ENCODE peak calls at places on chromosomes 7 and 10, in six cellular contexts. O, M, U, X, Z and R are unnamed samples.

GRCh38 chr10:99548041-99548530 is 15.3 kb downstream of the NKX2-3 start:
- DNase-seq in O (peak; percentile 55), M (no peak), U (no peak), X (peak; percentile 75), Z (peak; percentile 50), R (no peak)

GRCh38 chr7:110718514-110719205 is 372.3 kb upstream of the LRRN3 start:
- DNase-seq in O (no peak), M (no peak), U (no peak), X (no peak), Z (no peak), R (no peak)

GRCh38 chr10:51244739-51245138 is 170.5 kb downstream of the PRKG1 start:
- DNase-seq in O (no peak), M (no peak), U (no peak), X (no peak), Z (peak; percentile 86), R (no peak)

GRCh38 chr7:84669177-84669732 is 474.7 kb upstream of the SEMA3A start:
- DNase-seq in O (no peak), M (no peak), U (no peak), X (no peak), Z (no peak), R (no peak)

GRCh38 chr10:28676968-28677888 is at the start of gene BAMBI:
- DNase-seq in O (peak; percentile 89), M (peak; percentile 91), U (peak; percentile 94), X (peak; percentile 49), Z (peak; percentile 96), R (peak; percentile 89)

GRCh38 chr10:51683031-51683830 is 16.2 kb downstream of the CSTF2T start:
- DNase-seq in O (no peak), M (peak; percentile 45), U (no peak), X (no peak), Z (peak; percentile 71), R (no peak)

GRCh38 chr10:32379314-32379949 is 32.5 kb upstream of the EPC1 start:
- DNase-seq in O (peak; percentile 50), M (no peak), U (no peak), X (no peak), Z (peak; percentile 83), R (no peak)

GRCh38 chr7:4851459-4852422 is 10.1 kb downstream of the PAPOLB start:
- DNase-seq in O (peak; percentile 5), M (no peak), U (no peak), X (no peak), Z (peak; percentile 40), R (no peak)

GRCh38 chr10:17023386-17024298 is 106.0 kb downstream of the CUBN start:
- DNase-seq in O (peak; percentile 97), M (peak; percentile 73), U (no peak), X (peak; percentile 52), Z (peak; percentile 100), R (peak; percentile 54)

GRCh38 chr10:1737222-1738061 is at the start of gene ADARB2:
- DNase-seq in O (peak; percentile 2), M (no peak), U (no peak), X (no peak), Z (peak; percentile 1), R (no peak)

GRCh38 chr10:37816290-37816689 is 41.1 kb downstream of the ZNF248 start:
- DNase-seq in O (no peak), M (no peak), U (no peak), X (no peak), Z (no peak), R (no peak)
- H3K9me3 ChIP-seq in O (peaks cover 32% of the 10 kb centered on the region), M (peaks cover 14% of the 10 kb centered on the region), U (peaks cover 74% of the 10 kb centered on the region), X (peaks cover 68% of the 10 kb centered on the region), Z (peaks cover 4% of the 10 kb centered on the region), R (peaks cover 9% of the 10 kb centered on the region)

GRCh38 chr7:57415326-57415725 is 34.7 kb upstream of the ZNF716 start:
- DNase-seq in O (no peak), M (no peak), U (no peak), X (no peak), Z (no peak), R (no peak)

GRCh38 chr7:57414415-57414814 is 35.6 kb upstream of the ZNF716 start:
- DNase-seq in O (no peak), M (no peak), U (no peak), X (no peak), Z (no peak), R (no peak)

GRCh38 chr7:57414852-57415251 is 35.1 kb upstream of the ZNF716 start:
- DNase-seq in O (no peak), M (no peak), U (no peak), X (no peak), Z (no peak), R (no peak)

GRCh38 chr7:57412618-57413017 is 37.4 kb upstream of the ZNF716 start:
- DNase-seq in O (no peak), M (no peak), U (no peak), X (no peak), Z (no peak), R (no peak)

GRCh38 chr7:57413529-57414398 is 36.2 kb upstream of the ZNF716 start:
- DNase-seq in O (no peak), M (no peak), U (no peak), X (no peak), Z (no peak), R (no peak)
- H3K9me3 ChIP-seq in O (peaks cover 51% of the 10 kb centered on the region), M (no peaks in the 10 kb centered on the region), U (no peaks in the 10 kb centered on the region), X (no peaks in the 10 kb centered on the region), Z (no peaks in the 10 kb centered on the region), R (no peaks in the 10 kb centered on the region)

GRCh38 chr10:100737359-100738054 is 7.9 kb upstream of the PAX2 start:
- DNase-seq in O (no peak), M (no peak), U (no peak), X (no peak), Z (no peak), R (no peak)
- H3K9me3 ChIP-seq in O (no peaks in the 10 kb centered on the region), M (no peaks in the 10 kb centered on the region), U (no peaks in the 10 kb centered on the region), X (no peaks in the 10 kb centered on the region), Z (no peaks in the 10 kb centered on the region), R (no peaks in the 10 kb centered on the region)

GRCh38 chr7:64902806-64903721 is at the start of gene ZNF273:
- DNase-seq in O (peak; percentile 88), M (peak; percentile 96), U (peak; percentile 95), X (peak; percentile 78), Z (peak; percentile 95), R (peak; percentile 82)

GRCh38 chr7:64907641-64908326 is 4.7 kb downstream of the ZNF273 start:
- DNase-seq in O (no peak), M (no peak), U (no peak), X (no peak), Z (peak; percentile 12), R (no peak)

GRCh38 chr7:64905133-64905532 is 2.1 kb downstream of the ZNF273 start:
- DNase-seq in O (no peak), M (no peak), U (no peak), X (no peak), Z (peak; percentile 57), R (no peak)

GRCh38 chr7:64904008-64904407 is 935 bp downstream of the ZNF273 start:
- DNase-seq in O (no peak), M (no peak), U (no peak), X (no peak), Z (no peak), R (no peak)

DNA sequence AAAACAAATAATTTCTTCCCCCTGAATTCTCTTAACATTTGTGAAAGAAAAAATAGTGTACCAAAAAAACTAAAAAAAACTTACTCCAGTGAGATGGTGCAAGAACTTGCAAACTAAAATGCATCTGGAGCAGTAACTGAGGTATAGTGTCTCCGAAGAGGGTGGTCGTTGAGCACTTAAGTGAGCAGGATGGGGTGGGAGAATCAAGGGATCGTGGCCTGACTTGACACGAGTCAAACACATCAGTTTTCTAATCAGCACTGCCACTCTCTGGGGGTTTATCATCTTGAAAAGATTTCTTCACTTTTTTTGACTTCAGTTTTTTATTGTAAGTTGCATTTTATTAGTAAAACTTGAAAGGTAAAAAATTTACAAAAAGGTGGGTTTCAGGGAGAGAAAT is 2.5 kb downstream of the ZNF273 start:
- DNase-seq in O (no peak), M (no peak), U (no peak), X (no peak), Z (no peak), R (no peak)
- H3K9me3 ChIP-seq in O (no peaks in the 10 kb centered on the region), M (no peaks in the 10 kb centered on the region), U (no peaks in the 10 kb centered on the region), X (peaks cover 22% of the 10 kb centered on the region), Z (no peaks in the 10 kb centered on the region), R (no peaks in the 10 kb centered on the region)

GRCh38 chr10:75962395-75963061 is 531.1 kb downstream of the LRMDA start:
- DNase-seq in O (no peak), M (no peak), U (no peak), X (no peak), Z (no peak), R (no peak)

GRCh38 chr10:75957721-75958120 is 526.3 kb downstream of the LRMDA start:
- DNase-seq in O (no peak), M (no peak), U (no peak), X (no peak), Z (no peak), R (no peak)

GRCh38 chr10:75959209-75959608 is 527.8 kb downstream of the LRMDA start:
- DNase-seq in O (peak; percentile 47), M (peak; percentile 23), U (no peak), X (peak; percentile 41), Z (peak; percentile 94), R (no peak)

GRCh38 chr10:75957321-75957720 is 525.9 kb downstream of the LRMDA start:
- DNase-seq in O (no peak), M (no peak), U (no peak), X (no peak), Z (no peak), R (no peak)

DNA sequence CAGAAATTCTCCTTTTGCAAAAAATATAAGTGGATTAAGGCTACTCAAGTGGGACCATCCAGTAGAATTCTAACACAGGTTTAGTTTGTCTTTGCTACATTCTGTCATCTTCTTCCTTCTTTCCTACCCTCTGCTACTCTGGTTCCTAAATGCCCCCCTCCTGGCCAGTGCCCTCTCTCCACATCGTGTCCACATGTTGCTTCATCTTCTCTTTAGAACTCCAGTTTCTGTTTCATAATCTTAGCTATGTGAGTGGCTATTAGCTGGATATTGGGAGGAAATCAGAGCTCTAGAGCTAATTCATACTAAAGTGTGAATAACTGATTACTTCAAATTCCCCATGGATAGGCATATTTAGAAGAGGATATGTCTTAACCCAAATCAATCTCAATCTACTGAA is 528.5 kb downstream of the LRMDA start:
- DNase-seq in O (no peak), M (no peak), U (no peak), X (no peak), Z (peak; percentile 30), R (no peak)
- H3K9me3 ChIP-seq in O (no peaks in the 10 kb centered on the region), M (no peaks in the 10 kb centered on the region), U (no peaks in the 10 kb centered on the region), X (no peaks in the 10 kb centered on the region), Z (no peaks in the 10 kb centered on the region), R (peaks cover 3% of the 10 kb centered on the region)

DNA sequence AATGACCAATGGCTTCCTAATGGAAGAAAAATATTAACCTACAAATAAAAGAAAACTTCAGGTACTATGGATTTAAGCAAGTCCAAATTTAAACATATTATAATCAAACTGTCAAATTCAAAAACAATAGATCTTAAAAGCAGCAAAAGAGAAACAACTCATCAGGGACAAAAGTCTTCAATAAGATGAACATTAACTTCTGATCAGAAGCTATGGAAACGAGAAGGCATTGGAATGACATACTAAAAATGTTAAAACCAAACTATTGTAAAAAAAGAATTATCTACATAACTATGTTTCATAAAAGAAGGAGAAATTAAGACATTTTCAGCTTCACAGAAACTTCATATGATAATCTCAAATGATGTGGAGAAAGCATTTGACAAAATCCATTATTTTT is 334.7 kb downstream of the ANKRD7 start:
- DNase-seq in O (no peak), M (no peak), U (no peak), X (no peak), Z (no peak), R (no peak)
- H3K9me3 ChIP-seq in O (no peaks in the 10 kb centered on the region), M (no peaks in the 10 kb centered on the region), U (no peaks in the 10 kb centered on the region), X (no peaks in the 10 kb centered on the region), Z (peaks cover 15% of the 10 kb centered on the region), R (no peaks in the 10 kb centered on the region)